ENCODE peak calls at places on chromosomes 7 and 10, in six cellular contexts. K, T, B, W, P and E are unnamed samples.

GRCh38 chr10:62046522-62047239 is 145.2 kb downstream of the ARID5B start:
- DNase-seq in K (no peak), T (peak; percentile 97), B (no peak), W (peak; percentile 74), P (peak; percentile 84), E (peak; percentile 77)

GRCh38 chr10:63896992-63897391 is 375.8 kb downstream of the REEP3 start:
- DNase-seq in K (no peak), T (peak; percentile 55), B (no peak), W (no peak), P (no peak), E (no peak)

GRCh38 chr10:62018141-62018911 is 116.8 kb downstream of the ARID5B start:
- DNase-seq in K (no peak), T (no peak), B (no peak), W (no peak), P (no peak), E (no peak)

GRCh38 chr10:73519336-73519735 is 23.5 kb upstream of the PPP3CB start:
- DNase-seq in K (no peak), T (no peak), B (no peak), W (no peak), P (no peak), E (no peak)

GRCh38 chr7:104790440-104790839 is 223.6 kb upstream of the KMT2E start:
- DNase-seq in K (no peak), T (peak; percentile 39), B (no peak), W (no peak), P (no peak), E (peak; percentile 26)

GRCh38 chr10:103491729-103492364 is 1.7 kb upstream of the NEURL1 start:
- DNase-seq in K (peak; percentile 23), T (peak; percentile 71), B (peak; percentile 41), W (peak; percentile 92), P (peak; percentile 91), E (peak; percentile 84)

GRCh38 chr7:7044806-7045205 is 137.5 kb upstream of the C1GALT1 start:
- DNase-seq in K (no peak), T (no peak), B (no peak), W (no peak), P (no peak), E (no peak)

GRCh38 chr10:110643670-110644597 is at the start of gene RBM20:
- DNase-seq in K (peak; percentile 82), T (peak; percentile 11), B (no peak), W (no peak), P (no peak), E (peak; percentile 43)

GRCh38 chr7:123185756-123186155 is 14.0 kb downstream of the SLC13A1 start:
- DNase-seq in K (peak; percentile 11), T (no peak), B (no peak), W (no peak), P (no peak), E (no peak)

GRCh38 chr7:4683884-4684565 is 1.9 kb downstream of the FOXK1 start:
- DNase-seq in K (no peak), T (peak; percentile 68), B (peak; percentile 66), W (peak; percentile 73), P (peak; percentile 76), E (peak; percentile 87)

GRCh38 chr7:105015631-105015965 is 1.6 kb downstream of the KMT2E start:
- DNase-seq in K (peak; percentile 76), T (peak; percentile 34), B (no peak), W (no peak), P (peak; percentile 53), E (no peak)

GRCh38 chr7:45974540-45975360 is 53.7 kb upstream of the IGFBP3 start:
- DNase-seq in K (no peak), T (no peak), B (no peak), W (no peak), P (no peak), E (no peak)

GRCh38 chr7:139660317-139661042 is 117.3 kb downstream of the HIPK2 start:
- DNase-seq in K (peak; percentile 33), T (peak; percentile 37), B (peak; percentile 44), W (peak; percentile 56), P (no peak), E (peak; percentile 26)
- H3K4me1 ChIP-seq in K (peaks cover 24% of the 10 kb centered on the region), T (peaks cover 20% of the 10 kb centered on the region), B (no peaks in the 10 kb centered on the region), W (peaks cover 14% of the 10 kb centered on the region), P (no peaks in the 10 kb centered on the region), E (peaks cover 52% of the 10 kb centered on the region)

GRCh38 chr10:50991496-50992355 is 82.6 kb upstream of the PRKG1 start:
- DNase-seq in K (peak; percentile 58), T (no peak), B (no peak), W (no peak), P (peak; percentile 84), E (no peak)

GRCh38 chr10:50990568-50991495 is 83.5 kb upstream of the PRKG1 start:
- DNase-seq in K (peak; percentile 82), T (peak; percentile 87), B (no peak), W (peak; percentile 67), P (peak; percentile 97), E (no peak)

GRCh38 chr10:50992356-50992866 is 81.9 kb upstream of the PRKG1 start:
- DNase-seq in K (peak; percentile 19), T (peak; percentile 14), B (no peak), W (no peak), P (peak; percentile 38), E (no peak)

GRCh38 chr10:50993817-50994251 is 80.5 kb upstream of the PRKG1 start:
- DNase-seq in K (no peak), T (peak; percentile 85), B (no peak), W (peak; percentile 35), P (peak; percentile 90), E (no peak)

DNA sequence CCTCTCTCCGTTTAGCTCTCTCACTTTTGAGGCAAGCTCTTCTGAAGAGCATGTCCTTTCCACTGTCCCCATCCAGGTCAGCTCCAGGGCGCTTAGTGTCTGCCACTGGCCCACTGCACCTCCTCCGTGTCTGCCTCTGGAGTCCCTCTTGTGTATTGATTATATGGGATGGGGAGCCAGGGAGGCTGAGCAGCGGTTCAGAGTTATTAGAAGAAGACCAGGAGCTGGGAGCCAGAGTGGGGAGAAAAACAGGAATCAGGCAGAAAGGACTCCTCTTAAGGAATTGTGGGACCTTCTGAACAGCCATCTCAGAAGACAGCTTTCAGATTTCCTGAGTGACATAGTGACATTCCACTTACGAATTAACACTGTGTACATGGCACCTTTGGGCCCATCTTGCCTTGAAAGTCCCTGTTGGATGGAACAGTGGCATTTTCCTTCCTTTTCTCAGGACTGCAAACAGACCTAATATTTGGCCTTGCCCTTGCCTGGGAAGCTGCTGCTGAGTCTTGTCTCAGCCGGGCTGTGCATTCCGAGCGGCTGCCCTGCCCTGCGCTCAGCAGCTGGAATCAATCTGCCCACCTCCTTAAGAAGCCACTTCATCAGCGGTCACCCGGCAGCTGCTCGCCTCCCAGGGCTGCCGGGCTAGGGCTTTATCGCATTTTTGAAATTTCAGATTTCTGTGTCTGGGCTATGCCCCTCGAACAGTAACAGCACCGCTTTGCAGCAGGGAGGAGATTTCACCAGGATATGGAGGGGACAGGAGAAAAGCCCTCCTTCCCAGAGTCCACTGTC is 81.1 kb upstream of the PRKG1 start:
- DNase-seq in K (peak; percentile 43), T (peak; percentile 17), B (no peak), W (peak; percentile 52), P (peak; percentile 91), E (no peak)
- TF ChIP-seq EZH2 in K (no peak), T (no peak), B (no peak), W (no peak), P (no peak), E (no peak)

GRCh38 chr10:97648557-97649404 is 8.3 kb downstream of the PI4K2A start:
- DNase-seq in K (no peak), T (peak; percentile 91), B (peak; percentile 49), W (peak; percentile 95), P (peak; percentile 83), E (peak; percentile 92)
- H2AFZ ChIP-seq in K (no peak overlapping the region), T (no peak overlapping the region), B (peak overlapping the region; percentile 52), W (peak overlapping the region; percentile 22), P (no peak overlapping the region), E (no peak overlapping the region)

GRCh38 chr7:106717997-106718871 is 57.3 kb upstream of the CCDC71L start:
- DNase-seq in K (no peak), T (peak; percentile 96), B (peak; percentile 60), W (peak; percentile 99), P (peak; percentile 93), E (peak; percentile 95)
- H3K4me1 ChIP-seq in K (peaks cover 6% of the 10 kb centered on the region), T (peaks cover 26% of the 10 kb centered on the region), B (peaks cover 30% of the 10 kb centered on the region), W (peaks cover 21% of the 10 kb centered on the region), P (peaks cover 12% of the 10 kb centered on the region), E (peaks cover 23% of the 10 kb centered on the region)

GRCh38 chr7:27213904-27214586 is 14.2 kb upstream of the HOXA13 start:
- DNase-seq in K (no peak), T (no peak), B (no peak), W (no peak), P (no peak), E (no peak)
- TF ChIP-seq EZH2 in K (peak; percentile 52), T (no peak), B (no peak), W (peak; percentile 19), P (no peak), E (no peak)

GRCh38 chr10:12710594-12711343 is 290.7 kb downstream of the CCDC3 start:
- DNase-seq in K (peak; percentile 78), T (peak; percentile 63), B (peak; percentile 76), W (peak; percentile 56), P (peak; percentile 91), E (peak; percentile 65)
- H2AFZ ChIP-seq in K (no peak overlapping the region), T (no peak overlapping the region), B (no peak overlapping the region), W (no peak overlapping the region), P (no peak overlapping the region), E (peak overlapping the region; percentile 68)

GRCh38 chr7:36277247-36277542 is 112.5 kb upstream of the ANLN start:
- DNase-seq in K (no peak), T (no peak), B (no peak), W (no peak), P (no peak), E (no peak)

GRCh38 chr7:36278767-36279171 is 110.9 kb upstream of the ANLN start:
- DNase-seq in K (no peak), T (peak; percentile 68), B (no peak), W (peak; percentile 74), P (peak; percentile 84), E (no peak)

GRCh38 chr7:36276428-36277246 is 113.0 kb upstream of the ANLN start:
- DNase-seq in K (no peak), T (no peak), B (no peak), W (no peak), P (peak; percentile 25), E (no peak)

GRCh38 chr7:36279251-36279925 is 110.3 kb upstream of the ANLN start:
- DNase-seq in K (no peak), T (no peak), B (no peak), W (no peak), P (peak; percentile 37), E (no peak)

GRCh38 chr7:36278069-36278766 is 111.4 kb upstream of the ANLN start:
- DNase-seq in K (no peak), T (no peak), B (no peak), W (no peak), P (no peak), E (no peak)
- H3K4me1 ChIP-seq in K (peaks cover 56% of the 10 kb centered on the region), T (peaks cover 57% of the 10 kb centered on the region), B (peaks cover 67% of the 10 kb centered on the region), W (peaks cover 32% of the 10 kb centered on the region), P (peaks cover 11% of the 10 kb centered on the region), E (peaks cover 12% of the 10 kb centered on the region)

GRCh38 chr7:150958071-150958552 is 20.0 kb downstream of the KCNH2 start:
- DNase-seq in K (no peak), T (no peak), B (no peak), W (no peak), P (no peak), E (no peak)
- TF ChIP-seq EZH2 in K (no peak), T (no peak), B (no peak), W (peak; percentile 69), P (no peak), E (no peak)